ENCODE peak calls at places on chromosomes 6 and 20, in six cellular contexts. W, Z, E, I, Q and X are unnamed samples.

GRCh38 chr6:57013501-57013900 is 33.0 kb upstream of the KIAA1586 start:
- DNase-seq in W (no peak), Z (peak), E (no peak), I (no peak), Q (peak), X (peak)

GRCh38 chr6:40996591-40997247 is 42.3 kb downstream of the UNC5CL start:
- DNase-seq in W (peak), Z (no peak), E (peak), I (no peak), Q (no peak), X (no peak)

GRCh38 chr6:119346914-119347313 is 2.6 kb downstream of the MAN1A1 start:
- DNase-seq in W (no peak), Z (no peak), E (no peak), I (no peak), Q (no peak), X (no peak)

GRCh38 chr6:109008537-109008950 is 86.1 kb downstream of the SESN1 start:
- DNase-seq in W (no peak), Z (no peak), E (no peak), I (no peak), Q (no peak), X (no peak)

GRCh38 chr6:45586216-45587171 is 208.8 kb upstream of the SUPT3H start:
- DNase-seq in W (no peak), Z (no peak), E (no peak), I (no peak), Q (no peak), X (no peak)

GRCh38 chr20:19661717-19662637 is 96.1 kb upstream of the RIN2 start:
- DNase-seq in W (peak), Z (peak), E (peak), I (peak), Q (peak), X (peak)

GRCh38 chr6:149834513-149835481 is 29.4 kb downstream of the LRP11 start:
- DNase-seq in W (peak), Z (peak), E (peak), I (peak), Q (no peak), X (peak)

GRCh38 chr6:32153252-32153834 is 598 bp upstream of the PPT2 start:
- DNase-seq in W (peak), Z (no peak), E (peak), I (no peak), Q (no peak), X (no peak)

GRCh38 chr6:36463686-36464085 is 20.9 kb downstream of the KCTD20 start:
- DNase-seq in W (no peak), Z (no peak), E (no peak), I (no peak), Q (no peak), X (no peak)

GRCh38 chr20:4081396-4081795 is 66.0 kb upstream of the RNF24 start:
- DNase-seq in W (no peak), Z (no peak), E (no peak), I (no peak), Q (no peak), X (no peak)

GRCh38 chr6:119112856-119113530 is 34.5 kb upstream of the FAM184A start:
- DNase-seq in W (no peak), Z (no peak), E (no peak), I (no peak), Q (no peak), X (no peak)

GRCh38 chr6:118764766-118765165 is 113.4 kb upstream of the CEP85L start:
- DNase-seq in W (no peak), Z (no peak), E (no peak), I (no peak), Q (no peak), X (no peak)

GRCh38 chr20:41411458-41411857 is 44.8 kb upstream of the EMILIN3 start:
- DNase-seq in W (no peak), Z (no peak), E (no peak), I (no peak), Q (no peak), X (peak)

GRCh38 chr6:125245109-125245508 is 56.7 kb downstream of the HDDC2 start:
- DNase-seq in W (no peak), Z (no peak), E (no peak), I (no peak), Q (no peak), X (no peak)

GRCh38 chr20:51402201-51402600 is 140.3 kb downstream of the NFATC2 start:
- DNase-seq in W (no peak), Z (no peak), E (no peak), I (no peak), Q (no peak), X (no peak)

GRCh38 chr6:157811476-157812173 is 11.4 kb upstream of the SNX9 start:
- DNase-seq in W (no peak), Z (no peak), E (no peak), I (no peak), Q (no peak), X (no peak)

GRCh38 chr6:40733290-40733689 is 146.1 kb upstream of the LRFN2 start:
- DNase-seq in W (peak), Z (no peak), E (no peak), I (no peak), Q (no peak), X (no peak)

GRCh38 chr20:33653218-33653899 is 8.8 kb upstream of the C20orf144 start:
- DNase-seq in W (peak), Z (peak), E (peak), I (peak), Q (no peak), X (peak)

GRCh38 chr6:15628499-15629131 is 34.2 kb downstream of the DTNBP1 start:
- DNase-seq in W (no peak), Z (no peak), E (no peak), I (no peak), Q (peak), X (peak)

GRCh38 chr20:11978496-11978895 is 60.8 kb downstream of the BTBD3 start:
- DNase-seq in W (no peak), Z (no peak), E (no peak), I (no peak), Q (no peak), X (no peak)

GRCh38 chr20:41783423-41784220 is 165.4 kb upstream of the CHD6 start:
- DNase-seq in W (peak), Z (no peak), E (no peak), I (no peak), Q (no peak), X (no peak)

GRCh38 chr6:27836783-27837635 is 75.2 kb downstream of the OR2B2 start:
- DNase-seq in W (peak), Z (peak), E (no peak), I (peak), Q (peak), X (peak)

GRCh38 chr6:161459008-161459407 is 185.1 kb upstream of the AGPAT4 start:
- DNase-seq in W (no peak), Z (no peak), E (no peak), I (no peak), Q (no peak), X (no peak)

GRCh38 chr20:31721408-31722332 is 998 bp downstream of the BCL2L1 start:
- DNase-seq in W (peak), Z (no peak), E (no peak), I (no peak), Q (no peak), X (no peak)

GRCh38 chr20:63976980-63977391 is 2.5 kb downstream of the SAMD10 start:
- DNase-seq in W (no peak), Z (no peak), E (no peak), I (no peak), Q (no peak), X (no peak)

GRCh38 chr6:40164345-40164755 is 230.1 kb upstream of the MOCS1 start:
- DNase-seq in W (peak), Z (no peak), E (no peak), I (no peak), Q (no peak), X (peak)

GRCh38 chr6:86822747-86823146 is 114.6 kb upstream of the HTR1E start:
- DNase-seq in W (no peak), Z (no peak), E (no peak), I (no peak), Q (no peak), X (no peak)